ENCODE peak calls at places on chromosomes 3 and 15, in four cellular contexts. W is body of pancreas, L is transverse colon, C is erythroblast. E is an unnamed sample.

GRCh38 chr3:75332784-75333183 is 331.3 kb upstream of the FRG2C start:
- DNase-seq in W (no peak), L (no peak), C (no peak), E (no peak)

GRCh38 chr3:73098873-73099272 is 37.4 kb downstream of the EBLN2 start:
- DNase-seq in W (no peak), L (no peak), C (no peak), E (no peak)

GRCh38 chr3:27344192-27344591 is 25.0 kb downstream of the NEK10 start:
- DNase-seq in W (no peak), L (no peak), C (no peak), E (no peak)

GRCh38 chr15:49270541-49271421 is 100.7 kb downstream of the GALK2 start:
- DNase-seq in W (peak), L (no peak), C (no peak), E (no peak)

GRCh38 chr15:66751579-66751978 is 49.5 kb downstream of the SMAD6 start:
- DNase-seq in W (peak), L (no peak), C (no peak), E (peak)

GRCh38 chr3:110615454-110615853 is 456.2 kb upstream of the NECTIN3 start:
- DNase-seq in W (no peak), L (no peak), C (no peak), E (no peak)

GRCh38 chr3:144677118-144677517 is 705.5 kb downstream of the DIPK2A start:
- DNase-seq in W (no peak), L (no peak), C (no peak), E (no peak)

GRCh38 chr3:58049143-58049785 is 41.0 kb downstream of the FLNB start:
- DNase-seq in W (peak), L (no peak), C (peak), E (peak)

GRCh38 chr15:70111203-70112017 is 13.7 kb upstream of the TLE3 start:
- DNase-seq in W (peak), L (peak), C (peak), E (peak)

GRCh38 chr3:20023663-20024417 is 11.8 kb upstream of the PP2D1 start:
- DNase-seq in W (peak), L (peak), C (peak), E (peak)

GRCh38 chr3:180142041-180142440 is 105.3 kb upstream of the PEX5L start:
- DNase-seq in W (no peak), L (no peak), C (no peak), E (no peak)

GRCh38 chr3:177357352-177358084 is 160.2 kb upstream of the TBL1XR1 start:
- DNase-seq in W (peak), L (peak), C (peak), E (no peak)

GRCh38 chr3:113746955-113747718 is at the start of gene ATP6V1A:
- DNase-seq in W (peak), L (peak), C (peak), E (peak)

GRCh38 chr3:197082871-197083270 is 53.3 kb upstream of the MELTF start:
- DNase-seq in W (no peak), L (no peak), C (no peak), E (no peak)

GRCh38 chr15:57019496-57020160 is 101.2 kb downstream of the TCF12 start:
- DNase-seq in W (no peak), L (no peak), C (peak), E (no peak)

GRCh38 chr3:143881102-143881501 is 32.8 kb upstream of the SLC9A9 start:
- DNase-seq in W (no peak), L (no peak), C (no peak), E (no peak)

GRCh38 chr3:155435821-155436220 is 142.3 kb upstream of the STRIT1 start:
- DNase-seq in W (no peak), L (no peak), C (no peak), E (no peak)

GRCh38 chr3:41450416-41451231 is 251.3 kb downstream of the CTNNB1 start:
- DNase-seq in W (no peak), L (peak), C (no peak), E (no peak)

GRCh38 chr3:23320586-23321570 is 117.8 kb downstream of the UBE2E2 start:
- DNase-seq in W (no peak), L (no peak), C (no peak), E (no peak)

GRCh38 chr3:187738089-187738399 is 7.2 kb downstream of the BCL6 start:
- DNase-seq in W (no peak), L (no peak), C (no peak), E (no peak)

GRCh38 chr15:97849183-97849582 is 111.3 kb upstream of the ARRDC4 start:
- DNase-seq in W (no peak), L (no peak), C (no peak), E (no peak)

GRCh38 chr3:54139630-54140029 is 17.3 kb downstream of the CACNA2D3 start:
- DNase-seq in W (no peak), L (no peak), C (no peak), E (no peak)

GRCh38 chr3:116341381-116341780 is 103.9 kb downstream of the LSAMP start:
- DNase-seq in W (no peak), L (no peak), C (no peak), E (no peak)

GRCh38 chr3:159764211-159765024 is 224.2 kb upstream of the IL12A start:
- DNase-seq in W (peak), L (peak), C (no peak), E (peak)

GRCh38 chr15:101813803-101814534 is 2.0 kb downstream of the OR4F15 start:
- DNase-seq in W (no peak), L (no peak), C (no peak), E (no peak)

GRCh38 chr3:197501496-197501878 is 54.3 kb downstream of the BDH1 start:
- DNase-seq in W (no peak), L (peak), C (peak), E (no peak)

DNA sequence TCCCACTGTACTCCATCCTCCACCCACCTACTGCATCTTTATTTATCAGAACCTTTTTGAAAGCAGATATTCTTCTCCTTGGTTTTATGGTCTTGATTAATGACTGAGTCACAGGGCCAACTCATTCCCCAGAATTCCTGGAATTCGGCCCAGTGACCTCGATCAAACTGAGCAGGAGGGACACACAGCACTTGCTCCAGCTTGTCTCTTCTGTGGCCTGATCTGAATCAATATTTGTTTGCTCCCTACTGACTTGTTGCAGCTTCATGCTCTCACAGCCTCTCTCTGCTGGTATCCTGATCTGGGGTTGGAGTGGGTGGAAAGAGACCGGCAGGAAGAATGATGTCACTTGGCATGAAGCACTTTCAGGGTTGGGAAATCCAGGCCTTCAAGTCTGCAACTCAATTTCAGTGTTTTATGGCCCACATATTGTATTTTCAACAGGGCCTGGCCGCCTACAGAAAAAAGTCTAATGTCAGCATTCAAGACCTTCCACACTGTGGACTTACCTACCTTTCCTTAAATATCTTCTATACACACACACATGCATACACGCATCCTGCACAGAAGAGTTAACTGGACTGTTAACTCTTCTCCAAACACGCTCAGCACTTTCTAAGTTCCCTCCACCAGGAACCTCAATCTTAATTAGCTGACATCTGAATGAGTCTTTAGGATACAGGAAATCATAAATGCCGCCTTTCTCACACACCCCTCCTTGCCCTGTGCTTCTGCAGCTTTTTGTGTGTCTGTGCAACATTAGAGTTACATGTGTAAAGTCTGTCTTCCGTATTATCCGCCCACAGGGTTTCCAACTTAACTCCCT is 4.6 kb downstream of the ANXA2 start:
- DNase-seq in W (peak), L (peak), C (peak), E (peak)
- TF ChIP-seq POLR2A in W (no peak), L (peak), C (no peak), E (no peak)

GRCh38 chr3:4297486-4297885 is 5.7 kb upstream of the SETMAR start:
- DNase-seq in W (no peak), L (no peak), C (no peak), E (no peak)

GRCh38 chr3:4302747-4303146 is 422 bp upstream of the SETMAR start:
- DNase-seq in W (no peak), L (no peak), C (no peak), E (peak)

GRCh38 chr3:4306860-4307259 is 3.7 kb downstream of the SETMAR start:
- DNase-seq in W (no peak), L (no peak), C (no peak), E (no peak)

GRCh38 chr3:4306091-4306490 is 2.9 kb downstream of the SETMAR start:
- DNase-seq in W (no peak), L (no peak), C (no peak), E (no peak)

DNA sequence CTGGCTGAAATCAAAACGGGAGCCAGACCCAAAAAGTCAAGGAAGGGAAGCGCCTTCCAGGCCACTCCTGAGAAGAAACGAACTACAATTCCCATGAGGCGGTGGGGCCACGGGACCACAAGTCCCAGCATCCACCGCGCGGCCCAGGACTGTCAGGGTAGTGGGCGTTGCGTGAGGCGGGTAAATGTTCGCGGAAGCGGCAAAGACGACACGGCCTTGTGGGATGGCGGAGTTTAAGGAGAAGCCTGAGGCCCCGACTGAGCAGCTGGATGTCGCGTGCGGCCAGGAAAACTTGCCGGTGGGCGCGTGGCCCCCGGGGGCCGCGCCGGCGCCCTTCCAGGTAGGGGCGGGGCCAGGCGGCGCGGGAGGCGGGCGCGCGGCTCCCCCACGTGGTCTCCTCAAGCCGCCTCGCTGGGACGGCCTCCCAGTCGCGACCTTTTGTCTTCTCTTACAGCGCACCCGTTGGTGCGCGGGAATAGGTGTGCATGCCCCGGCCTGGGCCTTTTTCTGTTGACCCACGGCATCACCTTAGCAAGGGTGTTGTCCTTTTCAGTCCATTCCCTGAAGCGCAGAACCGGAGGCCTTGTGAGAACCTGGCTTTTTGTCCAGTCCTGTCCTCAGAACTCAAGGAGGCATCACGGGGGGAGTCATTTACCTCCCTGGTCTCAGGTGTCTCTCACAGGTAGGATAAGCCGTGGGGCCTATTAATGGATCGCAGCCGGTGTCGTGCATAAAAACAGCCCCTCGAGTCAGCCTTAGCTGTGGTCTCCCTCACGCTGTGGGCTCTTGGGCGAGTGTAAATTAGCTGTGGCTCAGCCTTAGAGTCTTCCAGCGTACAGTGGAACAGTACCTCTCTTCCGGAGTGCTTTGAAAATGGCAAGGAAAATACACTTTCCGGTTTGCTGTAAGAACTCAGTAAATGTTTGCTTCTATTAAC is at the start of gene SETMAR:
- DNase-seq in W (peak), L (peak), C (peak), E (peak)
- TF ChIP-seq POLR2A in W (peak), L (peak), C (peak), E (peak)

GRCh38 chr3:146542179-146542578 is 2.2 kb downstream of the PLSCR1 start:
- DNase-seq in W (no peak), L (no peak), C (peak), E (no peak)

GRCh38 chr3:146543461-146544012 is 870 bp downstream of the PLSCR1 start:
- DNase-seq in W (peak), L (no peak), C (peak), E (no peak)

GRCh38 chr3:146544929-146545528 is 622 bp upstream of the PLSCR1 start:
- DNase-seq in W (no peak), L (no peak), C (peak), E (no peak)

GRCh38 chr3:146542968-146543367 is 1.4 kb downstream of the PLSCR1 start:
- DNase-seq in W (no peak), L (no peak), C (no peak), E (no peak)

GRCh38 chr3:146544013-146544928 is at the start of gene PLSCR1:
- DNase-seq in W (peak), L (peak), C (peak), E (peak)
- TF ChIP-seq POLR2A in W (peak), L (peak), C (peak), E (peak)

DNA sequence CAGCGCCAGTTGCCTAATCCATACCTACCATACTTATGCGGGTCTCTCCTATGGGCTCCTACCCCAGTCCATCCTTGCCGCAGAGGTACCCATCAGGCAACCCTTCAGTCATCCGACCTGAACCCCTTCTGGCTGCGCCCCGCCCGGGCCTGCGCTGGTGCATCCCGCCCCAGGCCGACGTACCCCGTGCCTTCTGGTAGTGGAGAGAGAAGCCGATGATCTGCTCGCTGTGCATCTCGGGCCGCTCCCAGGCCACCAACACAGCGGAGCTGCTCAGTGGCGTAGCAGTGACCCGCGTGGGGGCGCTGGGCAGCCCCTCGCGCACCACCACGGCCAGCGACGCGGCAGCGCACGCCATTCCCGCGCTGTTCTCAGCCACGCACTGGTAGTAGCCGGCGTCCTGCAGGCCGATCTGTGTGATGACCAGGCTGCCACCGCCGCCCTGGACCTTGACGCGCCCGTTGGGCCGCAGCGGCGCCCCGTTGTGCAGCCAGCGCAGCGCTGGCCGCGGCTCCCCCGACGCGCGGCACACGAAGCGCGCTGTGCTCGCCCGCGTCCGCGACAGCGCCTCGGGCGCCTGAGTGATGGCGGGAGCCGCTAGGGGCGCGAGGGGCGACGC is 17.9 kb upstream of the IGDCC3 start:
- DNase-seq in W (no peak), L (no peak), C (no peak), E (no peak)
- TF ChIP-seq POLR2A in W (no peak), L (no peak), C (no peak), E (no peak)

DNA sequence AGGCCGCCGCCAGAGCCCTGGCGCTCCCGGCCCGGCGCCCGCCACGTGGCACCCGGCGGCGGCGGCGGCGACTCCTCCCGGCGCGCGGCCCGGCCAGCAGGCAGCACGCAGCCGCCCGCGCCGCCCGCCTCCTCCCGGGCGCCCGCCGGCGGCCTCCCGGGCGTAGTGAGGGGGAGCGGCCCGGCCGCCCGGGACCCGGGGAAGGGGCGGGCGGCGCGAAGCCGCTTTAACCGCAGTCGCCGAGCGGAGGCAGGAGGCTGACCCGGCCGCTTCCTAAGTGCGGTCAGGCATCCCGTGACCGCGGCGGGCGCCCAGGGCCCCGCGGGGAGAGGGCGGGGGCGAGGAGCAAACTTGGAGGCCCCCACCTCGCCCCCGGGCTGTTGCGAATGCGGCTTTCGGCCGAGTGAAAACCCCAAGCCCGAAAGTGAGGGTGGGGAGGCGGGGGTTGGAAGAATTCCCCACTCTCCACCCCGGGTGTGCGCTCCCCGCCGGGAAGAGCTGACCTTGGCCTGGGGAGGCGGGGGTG is 1.7 kb upstream of the HES1 start:
- DNase-seq in W (no peak), L (peak), C (peak), E (peak)
- TF ChIP-seq POLR2A in W (no peak), L (no peak), C (no peak), E (no peak)

GRCh38 chr3:38164136-38164965 is 986 bp upstream of the OXSR1 start:
- DNase-seq in W (peak), L (peak), C (no peak), E (no peak)
- TF ChIP-seq POLR2A in W (peak), L (peak), C (peak), E (peak)

GRCh38 chr3:170866499-170866898 is 3.5 kb downstream of the RPL22L1 start:
- DNase-seq in W (no peak), L (no peak), C (no peak), E (no peak)
- TF ChIP-seq POLR2A in W (no peak), L (no peak), C (no peak), E (no peak)

DNA sequence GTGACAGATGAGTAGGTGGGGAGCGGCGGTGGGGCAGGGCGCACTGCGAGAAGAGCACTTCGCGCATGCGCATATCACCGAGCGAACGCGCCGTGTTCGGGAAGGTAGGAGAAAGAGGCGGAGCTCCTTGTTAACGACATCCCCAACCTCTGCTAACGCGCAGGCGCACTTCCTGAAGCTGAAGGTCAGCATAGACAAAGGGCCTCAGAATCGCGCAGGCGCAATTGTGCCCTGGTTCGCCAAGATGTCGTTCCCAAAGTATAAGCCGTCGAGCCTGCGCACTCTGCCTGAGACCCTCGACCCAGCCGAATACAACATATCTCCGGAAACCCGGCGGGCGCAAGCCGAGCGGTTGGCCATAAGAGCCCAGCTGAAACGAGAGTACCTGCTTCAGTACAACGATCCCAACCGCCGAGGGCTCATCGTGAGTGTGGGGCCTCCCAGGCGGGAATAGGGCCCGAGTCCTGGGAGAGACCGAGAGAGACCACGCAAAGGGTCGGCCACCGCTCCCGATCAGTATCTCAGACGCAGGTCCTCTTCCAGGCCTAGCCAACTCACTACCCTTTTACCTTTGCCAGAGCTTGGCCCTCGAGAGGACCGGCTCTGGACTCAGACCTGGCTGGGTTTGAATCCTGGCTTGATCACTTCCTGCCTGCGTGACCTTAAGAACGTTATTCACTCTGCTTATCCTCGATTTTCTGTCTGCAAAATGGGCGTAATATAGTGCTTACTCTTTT is at the start of gene NDUFB4:
- DNase-seq in W (peak), L (peak), C (peak), E (peak)
- TF ChIP-seq POLR2A in W (peak), L (peak), C (peak), E (peak)